ENCODE peak calls at places on chromosomes 12 and 14, in five cellular contexts. N is IMR-90, D is body of pancreas, Y is psoas muscle, G is GM23248. J is an unnamed sample. For H3K27me3 and H3K36me3, the result is how much of the 10 kb centered on the place peaks cover.

GRCh38 chr12:95543305-95543704 is 8.0 kb downstream of the USP44 start:
- DNase-seq in N (no peak), D (no peak), G (no peak), Y (no peak), J (no peak)

GRCh38 chr12:88510841-88511240 is 69.4 kb downstream of the KITLG start:
- DNase-seq in N (no peak), G (no peak), Y (no peak), D (no peak), J (no peak)

GRCh38 chr12:109223868-109224267 is 85.2 kb downstream of the FOXN4 start:
- DNase-seq in Y (no peak), D (no peak), N (no peak), G (no peak), J (no peak)

GRCh38 chr12:23253191-23253590 is 628.2 kb downstream of the ETNK1 start:
- DNase-seq in N (no peak), Y (no peak), G (no peak), D (no peak), J (no peak)

GRCh38 chr14:36520601-36521525 is 831 bp upstream of the NKX2-1 start:
- DNase-seq in Y (no peak), D (no peak), N (peak), G (peak), J (peak)

GRCh38 chr12:19712041-19712440 is 272.7 kb downstream of the AEBP2 start:
- DNase-seq in N (peak), Y (no peak), G (peak), D (no peak), J (no peak)

GRCh38 chr14:57889245-57889644 is 23.4 kb upstream of the SLC35F4 start:
- DNase-seq in N (no peak), G (peak), D (peak), Y (no peak), J (no peak)

GRCh38 chr12:108933950-108934349 is 54.1 kb downstream of the DAO start:
- DNase-seq in Y (no peak), G (no peak), D (no peak), N (no peak), J (no peak)

GRCh38 chr12:93163260-93164036 is 214.3 kb upstream of the NUDT4 start:
- DNase-seq in G (peak), N (peak), D (no peak), Y (no peak), J (no peak)

GRCh38 chr12:12439636-12440035 is 82.8 kb downstream of the BORCS5 start:
- DNase-seq in N (peak), G (peak), D (no peak), Y (no peak), J (no peak)

GRCh38 chr14:72443991-72444431 is 449.9 kb downstream of the DPF3 start:
- DNase-seq in N (no peak), G (no peak), D (no peak), Y (no peak), J (no peak)

GRCh38 chr12:48185181-48185919 is 1.9 kb downstream of the CCDC184 start:
- DNase-seq in Y (no peak), G (peak), N (no peak), D (no peak), J (peak)

GRCh38 chr12:66862586-66862985 is 183.7 kb upstream of the GRIP1 start:
- DNase-seq in Y (no peak), G (no peak), D (no peak), N (no peak), J (no peak)

GRCh38 chr12:132327351-132328171 is 1.8 kb downstream of the GALNT9 start:
- DNase-seq in G (peak), N (peak), D (peak), Y (peak), J (peak)

GRCh38 chr12:7645395-7646177 is 20.1 kb downstream of the APOBEC1 start:
- DNase-seq in D (peak), Y (no peak), G (peak), N (peak), J (peak)

GRCh38 chr14:64501326-64502171 is 2.1 kb downstream of the ZBTB25 start:
- DNase-seq in D (peak), Y (peak), N (peak), G (peak), J (no peak)

GRCh38 chr14:69360438-69361108 is 37.5 kb downstream of the ERH start:
- DNase-seq in Y (no peak), G (peak), D (no peak), N (no peak), J (peak)

GRCh38 chr12:42356344-42356743 is 30.4 kb downstream of the PPHLN1 start:
- DNase-seq in G (no peak), D (no peak), Y (no peak), N (no peak), J (no peak)

GRCh38 chr14:23067847-23068791 is 10.8 kb upstream of the CDH24 start:
- DNase-seq in Y (no peak), G (peak), N (no peak), D (no peak), J (peak)

GRCh38 chr14:42715316-42715715 is 1108.6 kb downstream of the LRFN5 start:
- DNase-seq in G (peak), N (peak), Y (no peak), D (no peak), J (no peak)

GRCh38 chr14:72332054-72332453 is 399.8 kb downstream of the RGS6 start:
- DNase-seq in Y (peak), G (no peak), N (no peak), D (no peak), J (no peak)

GRCh38 chr14:97359391-97359790 is 562.2 kb downstream of the VRK1 start:
- DNase-seq in Y (no peak), D (no peak), G (no peak), N (no peak), J (no peak)

GRCh38 chr12:79056775-79057174 is 192.2 kb downstream of the SYT1 start:
- DNase-seq in G (peak), Y (no peak), D (no peak), N (peak), J (no peak)

GRCh38 chr14:100536721-100537700 is 50.2 kb downstream of the BEGAIN start:
- DNase-seq in N (no peak), D (peak), G (no peak), Y (peak), J (peak)

GRCh38 chr12:63151898-63152700 is 1.1 kb upstream of the AVPR1A start:
- DNase-seq in Y (no peak), G (peak), N (peak), D (peak), J (peak)

GRCh38 chr14:26887842-26888241 is 290.0 kb upstream of the NOVA1 start:
- DNase-seq in D (no peak), Y (peak), G (peak), N (no peak), J (no peak)

GRCh38 chr12:6540181-6540877 is 6.0 kb downstream of the GAPDH start:
- DNase-seq in Y (peak), D (peak), N (peak), G (peak), J (peak)

GRCh38 chr12:106642991-106643390 is 60.2 kb downstream of the RFX4 start:
- DNase-seq in N (no peak), Y (no peak), G (peak), D (no peak), J (peak)

GRCh38 chr12:111304642-111305071 is 64.2 kb downstream of the PHETA1 start:
- DNase-seq in Y (no peak), D (no peak), N (no peak), G (no peak), J (peak)

GRCh38 chr12:113860950-113861349 is 105.2 kb downstream of the RBM19 start:
- DNase-seq in G (peak), N (peak), Y (no peak), D (no peak), J (peak)

GRCh38 chr14:42950363-42950762 is 1343.7 kb downstream of the LRFN5 start:
- DNase-seq in N (no peak), G (no peak), Y (no peak), D (no peak), J (no peak)

GRCh38 chr12:71214511-71215285 is 56.9 kb upstream of the TSPAN8 start:
- DNase-seq in Y (no peak), D (peak), G (no peak), N (no peak), J (no peak)

GRCh38 chr12:54082402-54082892 is 28.8 kb downstream of the HOXC4 start:
- DNase-seq in G (peak), N (no peak), Y (peak), D (no peak), J (peak)

GRCh38 chr12:45130881-45131281 is 80.0 kb upstream of the DBX2 start:
- DNase-seq in D (peak), G (peak), Y (no peak), N (peak), J (peak)

GRCh38 chr12:43104524-43104923 is 447.5 kb downstream of the ADAMTS20 start:
- DNase-seq in D (no peak), G (peak), N (peak), Y (no peak), J (no peak)

DNA sequence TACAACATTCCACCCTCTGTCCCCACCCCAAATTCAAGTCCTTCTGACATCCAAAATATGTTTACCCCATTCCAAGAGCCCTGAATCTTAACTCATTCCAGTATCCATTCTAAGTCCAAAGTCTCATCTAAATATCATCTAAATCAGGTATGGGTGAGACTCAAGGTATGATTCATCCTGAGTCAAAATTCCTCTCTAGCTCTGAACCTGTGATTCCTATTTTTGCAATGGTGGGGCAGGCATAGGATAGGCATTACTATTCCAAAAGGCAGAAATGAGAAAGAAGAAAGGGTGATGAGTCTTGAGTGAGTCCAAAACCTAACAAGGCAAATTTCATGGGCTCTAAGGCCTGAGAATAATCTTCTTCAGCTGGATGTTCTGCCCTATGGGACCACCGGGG is 140.3 kb upstream of the FAR2 start:
- DNase-seq in Y (no peak), N (no peak), D (no peak), G (peak), J (no peak)
- H3K4me3 ChIP-seq in Y (no peak), N (no peak), D (no peak), G (no peak), J (no peak)

GRCh38 chr12:52946797-52947547 is 1.9 kb upstream of the KRT18 start:
- DNase-seq in Y (no peak), G (peak), D (peak), N (no peak), J (peak)
- H3K27me3 ChIP-seq in Y (under half), G (under half), D (under half), N (under half), J (under half)

GRCh38 chr14:76313303-76313702 is 62.6 kb upstream of the ESRRB start:
- DNase-seq in Y (no peak), G (no peak), N (no peak), D (no peak), J (peak)

GRCh38 chr14:76312821-76313220 is 63.1 kb upstream of the ESRRB start:
- DNase-seq in D (no peak), G (no peak), N (no peak), Y (no peak), J (no peak)

GRCh38 chr14:76311410-76311758 is 64.6 kb upstream of the ESRRB start:
- DNase-seq in G (no peak), Y (no peak), D (no peak), N (no peak), J (peak)

GRCh38 chr14:76314521-76314951 is 61.4 kb upstream of the ESRRB start:
- DNase-seq in D (no peak), G (no peak), N (no peak), Y (no peak), J (peak)

DNA sequence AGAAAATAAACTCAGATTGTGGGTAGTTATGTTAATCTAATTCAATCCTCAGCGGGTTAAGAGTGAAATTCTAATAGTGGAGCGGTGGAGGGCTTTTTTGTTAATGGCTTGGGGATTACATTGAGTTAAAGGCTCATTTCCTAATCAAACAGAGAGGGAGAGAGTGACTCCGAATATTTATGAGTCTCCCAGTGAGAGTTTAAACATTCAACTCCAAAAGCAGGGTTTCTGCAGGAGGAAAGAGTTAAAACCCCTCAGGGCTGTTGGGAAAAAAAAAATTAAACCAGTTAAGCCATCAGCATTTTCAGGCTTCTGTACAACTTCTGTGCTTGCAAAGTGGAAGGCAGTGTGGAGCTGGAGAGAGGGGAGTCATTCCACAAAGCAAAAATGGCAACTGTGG is 62.1 kb upstream of the ESRRB start:
- DNase-seq in N (no peak), D (no peak), Y (no peak), G (no peak), J (no peak)
- H3K36me3 ChIP-seq in N (under half), D (under half), Y (under half), G (under half), J (under half)

DNA sequence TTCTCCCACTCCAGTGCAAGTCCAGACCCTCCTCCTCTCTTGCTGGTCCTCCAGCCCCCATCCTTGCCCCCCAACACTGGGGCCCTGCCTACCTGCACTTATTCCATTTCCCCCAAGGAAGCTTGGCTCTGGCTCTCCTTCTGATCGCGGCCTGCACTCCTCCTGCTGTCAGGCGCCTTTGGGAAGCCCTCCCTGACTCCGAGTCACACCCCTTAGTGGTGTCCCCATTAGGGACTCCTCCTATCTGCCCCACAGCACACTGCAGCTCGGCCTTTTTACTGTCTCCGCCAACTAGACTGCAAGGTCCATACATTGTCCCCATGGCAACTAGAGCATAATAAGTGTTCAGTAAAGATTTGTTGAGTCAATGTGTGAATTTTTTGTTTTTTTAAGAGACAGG is 32.9 kb downstream of the FIGNL2 start:
- DNase-seq in Y (peak), N (no peak), D (no peak), G (peak), J (peak)
- H3K4me3 ChIP-seq in Y (no peak), N (no peak), D (no peak), G (peak), J (no peak)